ENCODE peak calls at places on chromosomes 4 and X, in seven cellular contexts. L, W, T, A, E, D and Y are unnamed samples.
A peak's percentile ranks its signal among the peaks of the same experiment; 100 is the strongest.

GRCh38 chr4:57095245-57095644 is 14.9 kb downstream of the IGFBP7 start:
- DNase-seq in D (no peak), A (no peak), L (no peak), W (no peak), E (no peak), T (no peak), Y (no peak)

GRCh38 chr4:41363384-41363981 is 106.8 kb downstream of the UCHL1 start:
- DNase-seq in L (no peak), A (peak; percentile 53), D (peak; percentile 50), T (peak; percentile 39), E (peak; percentile 73), W (no peak), Y (peak; percentile 30)

GRCh38 chr4:55018978-55019377 is 106.4 kb downstream of the KDR start:
- DNase-seq in T (no peak), L (no peak), A (no peak), W (no peak), D (no peak), E (no peak), Y (no peak)

GRCh38 chr4:2931765-2932560 is 31.2 kb downstream of the NOP14 start:
- DNase-seq in E (no peak), A (peak; percentile 51), D (no peak), L (no peak), T (no peak), W (no peak), Y (no peak)

GRCh38 chrX:1486177-1486576 is 33.5 kb upstream of the ASMTL start:
- DNase-seq in A (no peak), D (no peak), L (no peak), E (no peak), W (no peak), T (no peak), Y (no peak)

GRCh38 chr4:184165291-184165690 is 52.4 kb downstream of the ENPP6 start:
- DNase-seq in E (no peak), A (no peak), D (no peak), W (no peak), L (no peak), T (no peak), Y (no peak)

GRCh38 chr4:74886490-74886889 is 46.4 kb upstream of the PARM1 start:
- DNase-seq in E (peak; percentile 30), D (peak; percentile 29), A (no peak), W (no peak), T (peak; percentile 11), L (no peak), Y (peak; percentile 14)

GRCh38 chr4:140071806-140072205 is 82.2 kb downstream of the MAML3 start:
- DNase-seq in T (no peak), W (no peak), D (no peak), E (peak; percentile 94), L (peak; percentile 15), A (no peak), Y (peak; percentile 27)

GRCh38 chr4:25702848-25703247 is 47.2 kb downstream of the SLC34A2 start:
- DNase-seq in D (no peak), T (no peak), A (no peak), W (no peak), L (no peak), E (peak; percentile 75), Y (peak; percentile 5)

GRCh38 chrX:8607326-8607725 is 124.6 kb downstream of the ANOS1 start:
- DNase-seq in L (no peak), A (no peak), W (no peak), T (no peak), D (no peak), E (peak; percentile 72), Y (no peak)

GRCh38 chr4:41992967-41993857 is 2.9 kb downstream of the SLC30A9 start:
- DNase-seq in A (no peak), E (no peak), L (no peak), W (no peak), D (no peak), T (no peak), Y (no peak)

GRCh38 chrX:102516314-102516936 is at the start of gene TMSB15A:
- DNase-seq in D (peak; percentile 57), T (peak; percentile 33), E (peak; percentile 34), A (peak; percentile 65), W (peak; percentile 54), L (peak; percentile 71), Y (no peak)

GRCh38 chr4:131430302-131430701 is 1718.8 kb upstream of the PCDH10 start:
- DNase-seq in L (peak; percentile 5), D (no peak), W (no peak), E (no peak), A (no peak), T (peak; percentile 7), Y (no peak)
- TF ChIP-seq CTCF in L (no peak), D (no peak), W (no peak), E (no peak), A (no peak), T (no peak), Y (no peak)

DNA sequence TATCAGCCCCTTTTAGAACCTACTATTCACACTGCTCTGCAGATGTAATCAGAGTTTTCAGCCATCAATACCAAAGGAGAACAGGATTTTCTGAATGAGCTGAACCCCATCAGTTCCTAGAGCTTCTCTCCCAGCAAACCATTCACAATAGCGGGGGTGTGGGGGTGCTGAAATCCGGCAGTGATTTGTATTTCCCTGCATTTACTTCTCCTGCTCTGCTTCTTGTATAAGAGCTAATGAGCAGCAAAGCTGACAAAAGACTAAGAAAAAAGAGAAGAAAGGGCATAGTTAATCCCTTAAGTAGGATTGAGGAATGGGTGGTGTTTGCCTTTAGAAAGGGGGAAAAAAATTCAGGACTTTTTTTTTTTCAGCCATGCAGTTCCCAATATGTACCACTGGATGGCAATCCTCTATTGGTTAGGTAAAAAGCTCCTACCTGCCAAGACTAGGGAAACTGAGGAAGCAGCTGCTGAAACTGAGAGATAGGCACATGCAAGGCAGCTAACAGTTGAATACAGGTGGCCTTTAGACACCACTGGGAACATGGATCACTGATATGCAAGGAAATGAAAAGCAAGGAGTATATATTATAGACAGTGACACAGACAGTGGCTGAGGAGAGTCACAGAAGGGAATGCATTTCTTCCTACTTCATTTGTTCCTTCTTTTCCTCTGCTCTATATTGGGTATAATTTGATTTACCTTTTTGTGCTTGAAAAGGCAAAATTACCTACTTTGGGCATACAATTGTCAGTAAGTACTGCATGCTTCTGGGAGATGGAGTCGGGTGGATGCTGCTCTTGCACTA is 217.9 kb downstream of the HS6ST2 start:
- DNase-seq in W (no peak), E (peak; percentile 2), L (no peak), T (no peak), A (no peak), D (no peak), Y (no peak)
- TF ChIP-seq CTCF in W (peak; percentile 89), E (peak; percentile 57), L (peak; percentile 75), T (peak; percentile 38), A (peak; percentile 55), D (peak; percentile 16), Y (peak; percentile 55)

GRCh38 chr4:178136736-178137345 is 694.6 kb upstream of the AGA start:
- DNase-seq in E (no peak), A (no peak), L (no peak), T (no peak), D (no peak), W (no peak), Y (no peak)
- TF ChIP-seq CTCF in E (no peak), A (no peak), L (no peak), T (no peak), D (no peak), W (no peak), Y (no peak)

GRCh38 chrX:134753185-134754008 is 95.1 kb upstream of the PLAC1 start:
- DNase-seq in A (no peak), E (peak; percentile 76), T (peak; percentile 74), W (no peak), D (no peak), L (no peak), Y (peak; percentile 35)
- TF ChIP-seq CTCF in A (peak; percentile 22), E (peak; percentile 31), T (peak; percentile 68), W (no peak), D (no peak), L (no peak), Y (peak; percentile 31)

GRCh38 chr4:89299153-89299789 is 8.3 kb downstream of the GPRIN3 start:
- DNase-seq in L (peak; percentile 13), D (no peak), A (no peak), T (peak; percentile 64), E (no peak), W (no peak), Y (no peak)
- TF ChIP-seq CTCF in L (no peak), D (no peak), A (no peak), T (no peak), E (no peak), W (no peak), Y (no peak)

DNA sequence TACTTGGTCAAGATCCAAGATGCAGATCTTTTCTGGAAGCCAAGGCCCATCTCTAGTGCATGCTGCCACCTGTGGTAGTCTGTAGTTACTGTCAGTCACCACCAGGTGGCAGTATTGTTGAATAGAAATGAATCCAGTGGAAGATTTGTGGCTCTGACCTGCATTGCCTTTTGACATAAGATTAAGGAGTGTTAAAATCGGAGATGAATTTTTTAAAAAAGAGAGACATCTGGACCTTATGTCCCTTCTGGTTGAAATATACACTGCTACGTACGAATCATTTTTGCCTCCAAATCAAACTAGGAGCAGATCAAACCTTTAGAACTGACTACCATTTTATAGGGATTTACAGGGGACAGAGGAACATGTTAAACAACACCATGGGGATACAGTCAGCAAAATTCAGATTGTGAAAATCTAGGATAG is 46.9 kb upstream of the RHOH start:
- DNase-seq in T (peak; percentile 83), L (peak; percentile 57), W (no peak), D (peak; percentile 78), E (peak; percentile 78), A (peak; percentile 78), Y (peak; percentile 29)
- TF ChIP-seq CTCF in T (peak; percentile 70), L (peak; percentile 72), W (peak; percentile 68), D (peak; percentile 98), E (peak; percentile 68), A (peak; percentile 87), Y (peak; percentile 74)

DNA sequence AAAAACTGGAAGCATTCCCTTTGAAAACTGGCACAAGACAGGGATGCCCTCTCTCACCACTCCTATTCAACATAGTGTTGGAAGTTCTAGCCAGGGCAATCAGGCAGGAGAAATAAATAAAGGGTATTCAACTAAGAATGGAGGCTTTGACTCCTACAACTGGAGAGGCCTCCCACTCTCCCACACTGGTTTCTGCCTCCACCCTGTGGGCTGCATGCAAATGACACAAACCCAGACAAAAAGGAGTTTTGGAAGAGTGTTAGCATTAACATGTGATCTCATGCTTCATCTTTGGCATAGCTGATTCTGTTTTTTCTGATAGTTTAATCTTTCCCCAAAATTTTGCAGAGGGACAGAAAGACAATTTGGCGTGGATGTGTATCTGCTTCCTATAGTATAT is 80.8 kb upstream of the IQCM start:
- DNase-seq in D (no peak), W (no peak), T (peak; percentile 4), A (no peak), L (peak; percentile 44), E (peak; percentile 40), Y (no peak)
- TF ChIP-seq CTCF in D (no peak), W (peak; percentile 43), T (no peak), A (no peak), L (no peak), E (peak; percentile 60), Y (peak; percentile 85)

GRCh38 chrX:155857561-155857960 is 23.6 kb upstream of the VAMP7 start:
- DNase-seq in E (peak; percentile 11), A (no peak), D (no peak), L (peak; percentile 8), T (peak; percentile 37), W (no peak), Y (no peak)
- TF ChIP-seq CTCF in E (peak; percentile 17), A (no peak), D (no peak), L (no peak), T (peak; percentile 37), W (peak; percentile 26), Y (no peak)